ENCODE peak calls at places on chromosomes 3 and 15, in seven cellular contexts. S is MCF 10A; H is CD8-positive, alpha-beta T cell; Y is fibroblast of the aortic adventitia; B is psoas muscle; K is fibroblast of the conjunctiva; T is NCI-H510A. C is an unnamed sample.

GRCh38 chr15:71532994-71533393 is 277.4 kb upstream of the NR2E3 start:
- DNase-seq in S (peak), H (no peak), Y (peak), B (no peak), K (peak), T (no peak), C (no peak)

GRCh38 chr3:69116897-69117296 is 5.5 kb downstream of the LMOD3 start:
- DNase-seq in S (no peak), H (no peak), Y (no peak), B (no peak), K (no peak), T (no peak), C (no peak)

GRCh38 chr3:42072583-42072924 is 18.6 kb upstream of the TRAK1 start:
- DNase-seq in S (no peak), H (no peak), Y (no peak), B (no peak), K (no peak), T (no peak), C (no peak)

GRCh38 chr15:66047321-66048024 is 178.2 kb downstream of the RAB11A start:
- DNase-seq in S (no peak), H (no peak), Y (no peak), B (no peak), K (no peak), T (no peak), C (no peak)

GRCh38 chr15:50145451-50145872 is 26.4 kb upstream of the ATP8B4 start:
- DNase-seq in S (peak), H (no peak), Y (peak), B (no peak), K (peak), T (no peak), C (no peak)

GRCh38 chr3:108391917-108392585 is 95.7 kb downstream of the HHLA2 start:
- DNase-seq in S (peak), H (no peak), Y (peak), B (no peak), K (peak), T (no peak), C (no peak)

GRCh38 chr3:29925150-29925549 is 644.3 kb downstream of the RBMS3 start:
- DNase-seq in S (no peak), H (no peak), Y (peak), B (no peak), K (no peak), T (no peak), C (no peak)

GRCh38 chr3:1275495-1275894 is 182.7 kb downstream of the CNTN6 start:
- DNase-seq in S (peak), H (no peak), Y (no peak), B (no peak), K (no peak), T (no peak), C (no peak)

GRCh38 chr3:186476044-186476468 is 68.1 kb downstream of the CRYGS start:
- DNase-seq in S (peak), H (no peak), Y (peak), B (no peak), K (no peak), T (no peak), C (no peak)

C was measured in heart left ventricle.